ENCODE peak calls at places on chromosomes 3 and 15, in nine cellular contexts. One of them, this sample, is unnamed.

GRCh38 chr15:68085052-68085451 is 30.9 kb downstream of the PIAS1 start:
- DNase-seq in cardiac muscle cell: no peak
- DNase-seq in uterus: no peak
- DNase-seq in Panc1: no peak
- DNase-seq in Caco-2: no peak
- DNase-seq in astrocyte of the cerebellum: no peak
- DNase-seq in GM10248: no peak
- DNase-seq in left ventricle myocardium inferior: no peak
- DNase-seq in BE2C: no peak
- DNase-seq in this sample: no peak

GRCh38 chr3:133448478-133449122 is 48.7 kb downstream of the BFSP2 start:
- DNase-seq in left ventricle myocardium inferior: no peak
- DNase-seq in GM10248: peak
- DNase-seq in uterus: no peak
- DNase-seq in Panc1: no peak
- DNase-seq in astrocyte of the cerebellum: no peak
- DNase-seq in BE2C: no peak
- DNase-seq in cardiac muscle cell: no peak
- DNase-seq in Caco-2: no peak
- DNase-seq in this sample: no peak

GRCh38 chr15:77419050-77419835 is 661 bp downstream of the PEAK1 start:
- DNase-seq in cardiac muscle cell: peak
- DNase-seq in Caco-2: peak
- DNase-seq in left ventricle myocardium inferior: peak
- DNase-seq in BE2C: peak
- DNase-seq in astrocyte of the cerebellum: no peak
- DNase-seq in GM10248: peak
- DNase-seq in Panc1: no peak
- DNase-seq in uterus: peak
- DNase-seq in this sample: no peak

GRCh38 chr3:171875923-171876412 is 32.8 kb downstream of the TMEM212 start:
- DNase-seq in BE2C: no peak
- DNase-seq in Caco-2: no peak
- DNase-seq in astrocyte of the cerebellum: no peak
- DNase-seq in uterus: no peak
- DNase-seq in left ventricle myocardium inferior: no peak
- DNase-seq in Panc1: no peak
- DNase-seq in GM10248: no peak
- DNase-seq in cardiac muscle cell: no peak
- DNase-seq in this sample: no peak

GRCh38 chr3:108546249-108546648 is 35.9 kb upstream of the MYH15 start:
- DNase-seq in Panc1: no peak
- DNase-seq in BE2C: no peak
- DNase-seq in uterus: no peak
- DNase-seq in cardiac muscle cell: no peak
- DNase-seq in left ventricle myocardium inferior: no peak
- DNase-seq in Caco-2: no peak
- DNase-seq in astrocyte of the cerebellum: no peak
- DNase-seq in GM10248: no peak
- DNase-seq in this sample: no peak

GRCh38 chr15:43042885-43043284 is 63.0 kb downstream of the UBR1 start:
- DNase-seq in cardiac muscle cell: no peak
- DNase-seq in Panc1: no peak
- DNase-seq in uterus: no peak
- DNase-seq in GM10248: no peak
- DNase-seq in Caco-2: no peak
- DNase-seq in BE2C: no peak
- DNase-seq in left ventricle myocardium inferior: no peak
- DNase-seq in astrocyte of the cerebellum: no peak
- DNase-seq in this sample: no peak

GRCh38 chr15:90558182-90558581 is 28.5 kb downstream of the CRTC3 start:
- DNase-seq in Panc1: no peak
- DNase-seq in BE2C: peak
- DNase-seq in uterus: peak
- DNase-seq in GM10248: no peak
- DNase-seq in Caco-2: peak
- DNase-seq in cardiac muscle cell: peak
- DNase-seq in left ventricle myocardium inferior: no peak
- DNase-seq in astrocyte of the cerebellum: no peak
- DNase-seq in this sample: no peak

GRCh38 chr3:112759681-112760080 is 87.0 kb downstream of the CD200R1L start:
- DNase-seq in GM10248: no peak
- DNase-seq in uterus: no peak
- DNase-seq in astrocyte of the cerebellum: no peak
- DNase-seq in Panc1: no peak
- DNase-seq in left ventricle myocardium inferior: no peak
- DNase-seq in cardiac muscle cell: no peak
- DNase-seq in BE2C: no peak
- DNase-seq in Caco-2: no peak
- DNase-seq in this sample: no peak

GRCh38 chr15:73897441-73898261 is 24.3 kb downstream of the TBC1D21 start:
- DNase-seq in Caco-2: peak
- DNase-seq in BE2C: peak
- DNase-seq in Panc1: no peak
- DNase-seq in cardiac muscle cell: peak
- DNase-seq in astrocyte of the cerebellum: peak
- DNase-seq in left ventricle myocardium inferior: peak
- DNase-seq in GM10248: peak
- DNase-seq in uterus: peak
- DNase-seq in this sample: peak

GRCh38 chr3:7545334-7545733 is 684.4 kb downstream of the GRM7 start:
- DNase-seq in cardiac muscle cell: no peak
- DNase-seq in uterus: no peak
- DNase-seq in Caco-2: no peak
- DNase-seq in GM10248: no peak
- DNase-seq in BE2C: no peak
- DNase-seq in astrocyte of the cerebellum: no peak
- DNase-seq in Panc1: no peak
- DNase-seq in left ventricle myocardium inferior: no peak
- DNase-seq in this sample: no peak

GRCh38 chr3:7547826-7548225 is 686.9 kb downstream of the GRM7 start:
- DNase-seq in cardiac muscle cell: no peak
- DNase-seq in left ventricle myocardium inferior: no peak
- DNase-seq in uterus: no peak
- DNase-seq in astrocyte of the cerebellum: no peak
- DNase-seq in Caco-2: no peak
- DNase-seq in Panc1: no peak
- DNase-seq in GM10248: no peak
- DNase-seq in BE2C: no peak
- DNase-seq in this sample: no peak

GRCh38 chr3:7543294-7543693 is 682.4 kb downstream of the GRM7 start:
- DNase-seq in astrocyte of the cerebellum: no peak
- DNase-seq in Caco-2: no peak
- DNase-seq in left ventricle myocardium inferior: no peak
- DNase-seq in GM10248: no peak
- DNase-seq in BE2C: peak
- DNase-seq in cardiac muscle cell: no peak
- DNase-seq in uterus: no peak
- DNase-seq in Panc1: no peak
- DNase-seq in this sample: no peak

GRCh38 chr3:7546219-7546618 is 685.3 kb downstream of the GRM7 start:
- DNase-seq in astrocyte of the cerebellum: no peak
- DNase-seq in Panc1: no peak
- DNase-seq in left ventricle myocardium inferior: no peak
- DNase-seq in Caco-2: peak
- DNase-seq in BE2C: no peak
- DNase-seq in uterus: no peak
- DNase-seq in cardiac muscle cell: peak
- DNase-seq in GM10248: no peak
- DNase-seq in this sample: peak
- TF ChIP-seq CTCF in astrocyte of the cerebellum: peak
- TF ChIP-seq CTCF in Panc1: no peak
- TF ChIP-seq CTCF in left ventricle myocardium inferior: peak
- TF ChIP-seq CTCF in Caco-2: no peak
- TF ChIP-seq CTCF in BE2C: peak
- TF ChIP-seq CTCF in uterus: no peak
- TF ChIP-seq CTCF in cardiac muscle cell: peak
- TF ChIP-seq CTCF in GM10248: no peak
- TF ChIP-seq CTCF in this sample: peak

GRCh38 chr3:63911395-63911900 is 735 bp downstream of the SCAANT1 start:
- DNase-seq in astrocyte of the cerebellum: no peak
- DNase-seq in Caco-2: no peak
- DNase-seq in left ventricle myocardium inferior: no peak
- DNase-seq in Panc1: no peak
- DNase-seq in cardiac muscle cell: no peak
- DNase-seq in BE2C: no peak
- DNase-seq in uterus: no peak
- DNase-seq in GM10248: no peak
- DNase-seq in this sample: no peak

GRCh38 chr3:63912768-63913588 is 795 bp upstream of the SCAANT1 start:
- DNase-seq in Panc1: no peak
- DNase-seq in left ventricle myocardium inferior: peak
- DNase-seq in cardiac muscle cell: peak
- DNase-seq in Caco-2: peak
- DNase-seq in astrocyte of the cerebellum: peak
- DNase-seq in uterus: peak
- DNase-seq in BE2C: peak
- DNase-seq in GM10248: peak
- DNase-seq in this sample: no peak

GRCh38 chr3:63914312-63914711 is 2.1 kb upstream of the SCAANT1 start:
- DNase-seq in Panc1: no peak
- DNase-seq in left ventricle myocardium inferior: no peak
- DNase-seq in uterus: peak
- DNase-seq in Caco-2: no peak
- DNase-seq in BE2C: no peak
- DNase-seq in astrocyte of the cerebellum: peak
- DNase-seq in cardiac muscle cell: no peak
- DNase-seq in GM10248: no peak
- DNase-seq in this sample: no peak

GRCh38 chr3:63910873-63911272 is 1.3 kb downstream of the SCAANT1 start:
- DNase-seq in astrocyte of the cerebellum: no peak
- DNase-seq in GM10248: peak
- DNase-seq in Caco-2: no peak
- DNase-seq in cardiac muscle cell: no peak
- DNase-seq in left ventricle myocardium inferior: no peak
- DNase-seq in uterus: no peak
- DNase-seq in Panc1: no peak
- DNase-seq in BE2C: no peak
- DNase-seq in this sample: no peak

GRCh38 chr3:63911901-63912767 is at the start of gene SCAANT1:
- DNase-seq in uterus: peak
- DNase-seq in Panc1: no peak
- DNase-seq in BE2C: peak
- DNase-seq in left ventricle myocardium inferior: peak
- DNase-seq in astrocyte of the cerebellum: peak
- DNase-seq in GM10248: peak
- DNase-seq in Caco-2: peak
- DNase-seq in cardiac muscle cell: peak
- DNase-seq in this sample: no peak
- TF ChIP-seq CTCF in uterus: no peak
- TF ChIP-seq CTCF in Panc1: peak
- TF ChIP-seq CTCF in BE2C: no peak
- TF ChIP-seq CTCF in left ventricle myocardium inferior: peak
- TF ChIP-seq CTCF in astrocyte of the cerebellum: no peak
- TF ChIP-seq CTCF in GM10248: no peak
- TF ChIP-seq CTCF in Caco-2: no peak
- TF ChIP-seq CTCF in cardiac muscle cell: no peak
- TF ChIP-seq CTCF in this sample: no peak

GRCh38 chr3:72973786-72974185 is 22.8 kb upstream of the PPP4R2 start:
- DNase-seq in BE2C: no peak
- DNase-seq in left ventricle myocardium inferior: no peak
- DNase-seq in astrocyte of the cerebellum: no peak
- DNase-seq in Caco-2: no peak
- DNase-seq in GM10248: no peak
- DNase-seq in Panc1: no peak
- DNase-seq in cardiac muscle cell: no peak
- DNase-seq in uterus: no peak
- DNase-seq in this sample: no peak

GRCh38 chr3:72977463-72977862 is 19.1 kb upstream of the PPP4R2 start:
- DNase-seq in cardiac muscle cell: no peak
- DNase-seq in Caco-2: no peak
- DNase-seq in uterus: no peak
- DNase-seq in Panc1: no peak
- DNase-seq in GM10248: no peak
- DNase-seq in astrocyte of the cerebellum: no peak
- DNase-seq in BE2C: no peak
- DNase-seq in left ventricle myocardium inferior: no peak
- DNase-seq in this sample: no peak

GRCh38 chr3:72976182-72976825 is 20.3 kb upstream of the PPP4R2 start:
- DNase-seq in Caco-2: no peak
- DNase-seq in Panc1: no peak
- DNase-seq in GM10248: no peak
- DNase-seq in astrocyte of the cerebellum: no peak
- DNase-seq in uterus: no peak
- DNase-seq in BE2C: no peak
- DNase-seq in cardiac muscle cell: no peak
- DNase-seq in left ventricle myocardium inferior: no peak
- DNase-seq in this sample: peak

GRCh38 chr3:72974956-72975355 is 21.7 kb upstream of the PPP4R2 start:
- DNase-seq in uterus: no peak
- DNase-seq in Panc1: no peak
- DNase-seq in BE2C: no peak
- DNase-seq in cardiac muscle cell: no peak
- DNase-seq in GM10248: no peak
- DNase-seq in Caco-2: no peak
- DNase-seq in astrocyte of the cerebellum: no peak
- DNase-seq in left ventricle myocardium inferior: no peak
- DNase-seq in this sample: no peak

DNA sequence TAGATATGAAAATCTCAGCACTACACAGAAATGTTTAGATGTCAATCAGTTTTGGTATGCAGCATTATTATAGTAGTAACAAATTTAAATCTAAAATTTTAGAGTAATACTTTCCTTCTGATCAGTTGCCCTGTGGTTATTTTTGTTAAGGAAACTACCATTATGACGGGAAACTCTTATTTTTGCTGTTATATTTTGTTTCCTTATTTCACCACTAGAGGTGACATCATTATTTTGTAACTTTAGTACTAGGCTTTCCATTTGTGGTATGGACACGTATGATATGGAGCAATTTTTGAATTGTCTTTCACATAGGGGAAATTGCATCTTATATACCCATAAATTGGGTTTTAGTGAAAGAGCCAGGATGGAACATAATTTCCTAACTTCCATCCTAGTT is 19.6 kb upstream of the PPP4R2 start:
- DNase-seq in Caco-2: no peak
- DNase-seq in BE2C: no peak
- DNase-seq in uterus: no peak
- DNase-seq in GM10248: peak
- DNase-seq in cardiac muscle cell: no peak
- DNase-seq in Panc1: no peak
- DNase-seq in left ventricle myocardium inferior: no peak
- DNase-seq in astrocyte of the cerebellum: no peak
- DNase-seq in this sample: no peak
- TF ChIP-seq CTCF in Caco-2: no peak
- TF ChIP-seq CTCF in BE2C: peak
- TF ChIP-seq CTCF in uterus: no peak
- TF ChIP-seq CTCF in GM10248: no peak
- TF ChIP-seq CTCF in cardiac muscle cell: no peak
- TF ChIP-seq CTCF in Panc1: no peak
- TF ChIP-seq CTCF in left ventricle myocardium inferior: no peak
- TF ChIP-seq CTCF in astrocyte of the cerebellum: no peak
- TF ChIP-seq CTCF in this sample: no peak

GRCh38 chr3:138097192-138097829 is 18.1 kb downstream of the DZIP1L start:
- DNase-seq in uterus: no peak
- DNase-seq in astrocyte of the cerebellum: no peak
- DNase-seq in Caco-2: peak
- DNase-seq in BE2C: peak
- DNase-seq in cardiac muscle cell: no peak
- DNase-seq in Panc1: no peak
- DNase-seq in left ventricle myocardium inferior: no peak
- DNase-seq in GM10248: no peak
- DNase-seq in this sample: no peak
- TF ChIP-seq CTCF in uterus: no peak
- TF ChIP-seq CTCF in astrocyte of the cerebellum: peak
- TF ChIP-seq CTCF in Caco-2: peak
- TF ChIP-seq CTCF in BE2C: peak
- TF ChIP-seq CTCF in cardiac muscle cell: peak
- TF ChIP-seq CTCF in Panc1: peak
- TF ChIP-seq CTCF in left ventricle myocardium inferior: peak
- TF ChIP-seq CTCF in GM10248: no peak
- TF ChIP-seq CTCF in this sample: peak

This sample was measured in epithelial cell of proximal tubule.